ENCODE peak calls at places on chromosomes 12 and 14, in four cellular contexts. X is A673, R is HCT116, W is ovary. F is an unnamed sample.

GRCh38 chr12:102833687-102834435 is 83.2 kb downstream of the PAH start:
- DNase-seq in R (no peak), W (no peak), X (peak; percentile 42), F (no peak)

GRCh38 chr12:104172564-104172935 is 34.5 kb upstream of the NFYB start:
- DNase-seq in R (no peak), W (no peak), X (no peak), F (no peak)

GRCh38 chr14:51733147-51733546 is 81.4 kb downstream of the FRMD6 start:
- DNase-seq in X (no peak), R (no peak), W (no peak), F (no peak)

GRCh38 chr12:75047885-75048525 is 161.6 kb downstream of the KCNC2 start:
- DNase-seq in X (no peak), R (no peak), W (no peak), F (no peak)

GRCh38 chr12:25436206-25436912 is 116.7 kb downstream of the LMNTD1 start:
- DNase-seq in W (peak; percentile 26), X (peak; percentile 79), R (peak; percentile 70), F (no peak)

GRCh38 chr12:108793756-108794441 is 62.6 kb upstream of the CORO1C start:
- DNase-seq in R (no peak), W (no peak), X (no peak), F (peak; percentile 74)

GRCh38 chr14:67583711-67584644 is 16.1 kb downstream of the PIGH start:
- DNase-seq in X (peak; percentile 41), R (peak; percentile 47), W (no peak), F (peak; percentile 32)

GRCh38 chr12:5318874-5319273 is 113.0 kb upstream of the NTF3 start:
- DNase-seq in X (no peak), R (peak; percentile 56), W (no peak), F (no peak)

GRCh38 chr12:69835048-69835447 is 10.0 kb downstream of the MYRFL start:
- DNase-seq in W (no peak), X (no peak), R (no peak), F (no peak)

GRCh38 chr12:114669501-114670256 is 14.3 kb downstream of the TBX3 start:
- DNase-seq in X (no peak), R (no peak), W (peak; percentile 60), F (no peak)

GRCh38 chr14:68977137-68977740 is 1.9 kb downstream of the ACTN1 start:
- DNase-seq in R (no peak), X (peak; percentile 12), W (no peak), F (no peak)

GRCh38 chr14:104103061-104104005 is 17.8 kb downstream of the ASPG start:
- DNase-seq in W (peak; percentile 17), X (no peak), R (no peak), F (no peak)

GRCh38 chr12:131347345-131347714 is 363.6 kb upstream of the SFSWAP start:
- DNase-seq in W (no peak), R (no peak), X (no peak), F (no peak)

GRCh38 chr14:64706552-64707193 is 2.4 kb downstream of the PLEKHG3 start:
- DNase-seq in W (peak; percentile 65), X (no peak), R (no peak), F (peak; percentile 54)

GRCh38 chr12:80864046-80864735 is 73.5 kb downstream of the LIN7A start:
- DNase-seq in X (no peak), R (no peak), W (no peak), F (no peak)

GRCh38 chr12:26361964-26362363 is 166.6 kb downstream of the SSPN start:
- DNase-seq in W (no peak), R (no peak), X (no peak), F (no peak)

GRCh38 chr12:89345830-89346740 is 6.2 kb downstream of the DUSP6 start:
- DNase-seq in X (peak; percentile 99), W (no peak), R (peak; percentile 61), F (peak; percentile 33)

DNA sequence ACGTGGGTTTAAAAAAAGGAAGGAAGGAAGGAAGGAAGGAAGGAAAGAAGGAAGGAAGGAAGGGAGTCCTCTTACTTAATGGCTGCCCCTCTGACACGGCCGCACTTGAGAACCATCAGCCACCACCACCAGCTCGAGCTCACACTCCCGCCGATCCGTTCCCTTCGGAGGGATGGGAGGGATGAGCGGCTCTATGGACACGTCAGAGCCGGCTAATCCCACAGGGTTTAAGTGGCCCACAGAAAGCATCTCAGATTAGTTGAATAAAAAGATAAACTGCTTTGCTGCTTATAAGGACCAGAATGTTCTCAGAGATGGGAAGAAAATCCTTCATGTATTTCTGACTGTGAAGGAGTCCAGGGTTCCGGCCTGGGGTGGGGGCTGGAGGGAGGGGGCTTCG is 31.1 kb downstream of the PRIMA1 start:
- DNase-seq in X (no peak), W (no peak), R (no peak), F (no peak)
- H3K4me1 ChIP-seq in X (no peaks in the 10 kb centered on the region), W (peaks cover 2% of the 10 kb centered on the region), R (no peaks in the 10 kb centered on the region), F (peaks cover 12% of the 10 kb centered on the region)

DNA sequence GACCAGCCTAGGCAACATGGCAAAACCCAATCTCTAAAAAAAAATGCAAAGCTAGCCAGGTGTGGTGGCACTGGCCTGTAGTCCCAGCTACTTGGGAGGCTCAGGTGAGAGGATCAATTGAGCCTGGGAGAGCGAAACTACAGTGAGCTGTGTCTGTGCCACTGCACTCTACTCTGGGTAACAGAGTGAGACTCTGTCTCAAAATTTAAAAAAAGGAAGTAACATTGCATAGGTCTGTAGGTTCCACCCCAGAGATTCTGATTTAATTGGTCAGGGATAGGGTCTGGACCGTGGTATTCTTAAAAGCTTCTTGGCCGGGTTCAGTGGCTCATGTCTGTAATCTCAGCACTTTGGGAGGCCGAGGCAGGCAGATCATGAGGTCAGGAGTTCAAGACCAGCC is 26.2 kb downstream of the ZC2HC1C start:
- DNase-seq in W (no peak), R (no peak), X (no peak), F (no peak)
- H3K4me1 ChIP-seq in W (no peaks in the 10 kb centered on the region), R (no peaks in the 10 kb centered on the region), X (no peaks in the 10 kb centered on the region), F (no peaks in the 10 kb centered on the region)

GRCh38 chr12:22491034-22491433 is 53.3 kb downstream of the C2CD5 start:
- DNase-seq in W (no peak), R (no peak), X (no peak), F (no peak)
- H3K4me1 ChIP-seq in W (no peaks in the 10 kb centered on the region), R (no peaks in the 10 kb centered on the region), X (no peaks in the 10 kb centered on the region), F (no peaks in the 10 kb centered on the region)

GRCh38 chr14:93065272-93065730 is 50.4 kb downstream of the ITPK1 start:
- DNase-seq in R (no peak), X (no peak), W (no peak), F (no peak)
- H3K4me1 ChIP-seq in R (no peaks in the 10 kb centered on the region), X (no peaks in the 10 kb centered on the region), W (peaks cover 3% of the 10 kb centered on the region), F (peaks cover 61% of the 10 kb centered on the region)

DNA sequence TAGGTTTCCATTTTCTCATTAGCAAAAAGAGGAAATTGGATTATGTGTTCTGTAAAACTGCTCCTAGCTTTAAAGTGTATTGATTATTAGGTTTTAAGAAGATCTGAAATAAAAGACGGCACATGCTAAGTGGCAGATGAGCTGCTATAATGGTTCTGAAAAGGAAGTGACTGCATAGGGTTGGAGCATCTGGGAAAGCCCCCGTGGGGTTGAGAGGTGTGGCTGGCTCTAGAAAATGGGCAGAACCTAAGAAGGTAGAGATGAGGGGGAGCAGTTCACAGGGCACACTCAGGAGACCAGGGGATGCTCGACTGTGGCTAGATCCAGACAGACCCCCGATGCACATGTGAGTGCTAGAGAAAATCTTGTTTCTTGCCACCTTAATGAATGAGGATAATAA is 1.9 kb downstream of the IFNG-AS1 start:
- DNase-seq in R (no peak), W (no peak), X (no peak), F (no peak)
- H3K4me1 ChIP-seq in R (no peaks in the 10 kb centered on the region), W (no peaks in the 10 kb centered on the region), X (no peaks in the 10 kb centered on the region), F (no peaks in the 10 kb centered on the region)